ENCODE peak calls at places on chromosomes 12 and 14, in four cellular contexts. T, H, Z and Q are unnamed samples.

GRCh38 chr12:13000616-13000934 is 510 bp upstream of the HEBP1 start:
- DNase-seq in T (no peak), H (no peak), Z (peak; percentile 67), Q (peak; percentile 75)

GRCh38 chr14:104891664-104892500 is 26.8 kb downstream of the CEP170B start:
- DNase-seq in T (no peak), H (no peak), Z (no peak), Q (no peak)

GRCh38 chr12:81143057-81143456 is 65.2 kb downstream of the ACSS3 start:
- DNase-seq in T (no peak), H (no peak), Z (no peak), Q (no peak)

GRCh38 chr12:65152012-65152411 is 17.4 kb upstream of the LEMD3 start:
- DNase-seq in T (no peak), H (no peak), Z (no peak), Q (no peak)

GRCh38 chr12:11653215-11653753 is 3.8 kb downstream of the ETV6 start:
- DNase-seq in T (no peak), H (peak; percentile 81), Z (peak; percentile 73), Q (peak; percentile 90)

GRCh38 chr12:29902043-29902442 is 118.3 kb upstream of the TMTC1 start:
- DNase-seq in T (no peak), H (no peak), Z (no peak), Q (no peak)

GRCh38 chr14:76446486-76446885 is 70.5 kb downstream of the ESRRB start:
- DNase-seq in T (no peak), H (no peak), Z (no peak), Q (no peak)

GRCh38 chr12:22318122-22318737 is 16.3 kb downstream of the ST8SIA1 start:
- DNase-seq in T (no peak), H (peak; percentile 35), Z (no peak), Q (no peak)

GRCh38 chr12:53096089-53096741 is 1.3 kb upstream of the IGFBP6 start:
- DNase-seq in T (peak; percentile 80), H (no peak), Z (no peak), Q (no peak)

GRCh38 chr14:75972729-75973480 is 8.9 kb downstream of the TGFB3 start:
- DNase-seq in T (no peak), H (no peak), Z (no peak), Q (no peak)